ENCODE peak calls at places on chromosome 18, in nine cellular contexts. X is heart left ventricle, Y is fibroblast of lung, B is thoracic aorta, A is hepatocyte, Q is ovary, S is adrenal gland, R is stomach, M is aorta. J is an unnamed sample.
A peak's percentile ranks its signal among the peaks of the same experiment; 100 is the strongest.

GRCh38 chr18:23900979-23901378 is 113.6 kb upstream of the TTC39C start:
- DNase-seq in A (no peak), X (no peak), S (peak; percentile 19), M (no peak), Q (no peak), B (no peak), R (no peak), Y (no peak), J (no peak)

GRCh38 chr18:51194604-51195003 is 2.9 kb downstream of the MEX3C start:
- DNase-seq in A (no peak), X (no peak), M (no peak), Y (no peak), B (no peak), S (no peak), R (no peak), Q (no peak), J (no peak)

GRCh38 chr18:10912790-10913560 is 236.4 kb downstream of the PIEZO2 start:
- DNase-seq in Y (peak; percentile 84), R (no peak), S (no peak), B (no peak), Q (peak; percentile 36), X (no peak), M (no peak), A (peak; percentile 40), J (no peak)

GRCh38 chr18:9366126-9366714 is 31.6 kb downstream of the TWSG1 start:
- DNase-seq in R (peak; percentile 55), X (peak; percentile 33), Q (no peak), B (no peak), Y (peak; percentile 44), S (peak; percentile 20), M (peak; percentile 51), A (peak; percentile 61), J (no peak)

GRCh38 chr18:76955529-76956170 is 133.3 kb downstream of the ZNF236 start:
- DNase-seq in Y (no peak), A (no peak), Q (no peak), M (no peak), X (no peak), S (no peak), R (peak; percentile 94), B (no peak), J (no peak)

GRCh38 chr18:21123290-21123926 is 11.8 kb upstream of the ROCK1 start:
- DNase-seq in S (no peak), R (no peak), A (no peak), B (no peak), X (no peak), M (no peak), Y (no peak), Q (no peak), J (no peak)

GRCh38 chr18:28177828-28178635 is 1.1 kb upstream of the CDH2 start:
- DNase-seq in M (peak; percentile 52), R (peak; percentile 67), Q (peak; percentile 68), S (peak; percentile 85), X (peak; percentile 66), A (peak; percentile 82), B (no peak), Y (no peak), J (no peak)

GRCh38 chr18:78721986-78722385 is 257.6 kb upstream of the SALL3 start:
- DNase-seq in Y (no peak), M (no peak), R (no peak), Q (no peak), S (no peak), X (no peak), B (no peak), A (no peak), J (no peak)

GRCh38 chr18:60391571-60392226 is 19.1 kb upstream of the MC4R start:
- DNase-seq in R (no peak), S (no peak), B (no peak), Y (no peak), M (no peak), X (no peak), A (no peak), Q (no peak), J (no peak)

GRCh38 chr18:48157956-48158355 is 227.5 kb upstream of the SMAD2 start:
- DNase-seq in Q (no peak), A (no peak), Y (no peak), X (no peak), M (no peak), R (peak; percentile 67), B (no peak), S (no peak), J (no peak)

GRCh38 chr18:7470503-7470902 is 96.6 kb upstream of the PTPRM start:
- DNase-seq in R (no peak), B (no peak), M (no peak), Q (no peak), A (no peak), X (no peak), Y (no peak), S (no peak), J (no peak)

GRCh38 chr18:68429809-68430208 is 285.1 kb downstream of the TMX3 start:
- DNase-seq in Y (peak; percentile 79), Q (no peak), S (no peak), M (no peak), B (no peak), A (no peak), X (no peak), R (no peak), J (no peak)

GRCh38 chr18:60656563-60656962 is 284.0 kb upstream of the MC4R start:
- DNase-seq in M (no peak), R (no peak), Q (no peak), Y (no peak), A (no peak), X (no peak), B (no peak), S (no peak), J (no peak)

GRCh38 chr18:79727211-79727610 is 47.6 kb downstream of the CTDP1 start:
- DNase-seq in R (no peak), Y (no peak), X (no peak), Q (no peak), S (no peak), M (no peak), B (no peak), A (no peak), J (no peak)

GRCh38 chr18:79723628-79724027 is 44.0 kb downstream of the CTDP1 start:
- DNase-seq in B (no peak), S (no peak), M (no peak), Q (no peak), X (no peak), A (no peak), R (no peak), Y (no peak), J (no peak)

GRCh38 chr18:79724299-79725080 is 44.9 kb downstream of the CTDP1 start:
- DNase-seq in A (no peak), M (no peak), Y (no peak), R (no peak), S (no peak), X (no peak), Q (no peak), B (no peak), J (no peak)

GRCh38 chr18:79726721-79727120 is 47.1 kb downstream of the CTDP1 start:
- DNase-seq in R (no peak), B (no peak), X (no peak), M (no peak), Y (no peak), A (no peak), S (no peak), Q (no peak), J (no peak)

GRCh38 chr18:79725486-79725885 is 45.9 kb downstream of the CTDP1 start:
- DNase-seq in B (no peak), Q (no peak), A (no peak), X (no peak), R (no peak), M (no peak), Y (no peak), S (no peak), J (no peak)
- H3K36me3 ChIP-seq in B (peaks cover 43% of the 10 kb centered on the region), Q (no peaks in the 10 kb centered on the region), A (no peaks in the 10 kb centered on the region), X (peaks cover 50% of the 10 kb centered on the region), R (peaks cover 91% of the 10 kb centered on the region), M (peaks cover 3% of the 10 kb centered on the region), Y (peaks cover 12% of the 10 kb centered on the region), S (no peaks in the 10 kb centered on the region), J (peaks cover 43% of the 10 kb centered on the region)

DNA sequence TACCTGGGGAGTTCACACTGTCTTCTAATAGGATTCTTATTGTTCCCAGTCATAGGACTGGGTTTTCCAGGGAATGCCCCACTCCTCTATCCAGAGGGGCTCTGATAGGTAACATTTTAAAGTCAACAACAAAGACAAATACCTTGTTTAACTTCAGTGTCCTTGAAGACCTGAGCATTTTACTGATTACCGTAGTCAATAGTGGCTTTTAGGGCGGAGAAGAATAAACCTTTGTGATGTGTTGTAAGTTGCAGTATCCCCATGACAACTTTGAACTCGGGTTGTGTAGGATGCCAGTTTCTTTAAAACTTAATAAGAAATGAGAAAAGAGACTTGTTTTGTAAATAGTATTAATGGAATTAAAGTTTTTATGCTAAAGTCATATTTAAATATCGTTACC is 5.9 kb downstream of the GATA6 start:
- DNase-seq in B (no peak), A (no peak), R (no peak), X (no peak), Q (no peak), M (no peak), S (no peak), Y (no peak), J (no peak)
- H3K4me3 ChIP-seq in B (peak overlapping the region; percentile 100), A (peak overlapping the region; percentile 98), R (peak overlapping the region; percentile 80), X (peak overlapping the region; percentile 86), Q (peak overlapping the region; percentile 98), M (peak overlapping the region; percentile 85), S (peak overlapping the region; percentile 77), Y (no peak overlapping the region), J (peak overlapping the region; percentile 93)

DNA sequence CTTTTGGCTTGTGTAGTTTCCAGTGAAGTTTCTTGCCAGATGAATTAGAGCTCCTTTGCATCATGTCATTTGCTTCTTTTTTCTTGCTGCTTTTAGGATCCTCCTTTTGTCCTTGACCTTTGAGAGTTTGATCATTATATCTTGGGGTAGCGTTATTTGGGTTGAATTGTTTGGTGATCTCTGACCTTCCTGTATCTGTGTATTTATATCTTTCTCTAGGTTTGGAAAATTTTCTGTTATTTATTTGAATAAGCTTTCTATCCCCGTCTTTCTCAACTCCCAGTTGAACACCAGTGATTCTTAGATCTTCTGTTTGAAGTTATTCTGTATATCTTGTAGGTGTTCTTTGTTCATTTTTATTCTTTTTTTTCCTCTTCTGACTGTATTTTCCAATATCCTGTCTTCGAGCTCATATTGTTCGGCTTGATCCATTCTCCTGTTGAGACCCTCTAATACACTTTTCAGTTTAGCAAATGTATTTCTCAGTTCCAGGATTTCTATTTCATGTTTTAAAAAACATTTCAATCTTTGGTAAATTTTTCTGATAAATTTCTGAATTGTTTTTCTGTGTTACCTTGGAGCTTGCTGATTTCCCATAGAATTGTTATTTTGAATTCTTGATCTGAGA is 20.8 kb downstream of the GALNT1 start:
- DNase-seq in B (no peak), Q (no peak), Y (no peak), R (no peak), A (no peak), S (no peak), X (no peak), M (no peak), J (no peak)
- H3K36me3 ChIP-seq in B (no peaks in the 10 kb centered on the region), Q (no peaks in the 10 kb centered on the region), Y (no peaks in the 10 kb centered on the region), R (no peaks in the 10 kb centered on the region), A (no peaks in the 10 kb centered on the region), S (no peaks in the 10 kb centered on the region), X (no peaks in the 10 kb centered on the region), M (no peaks in the 10 kb centered on the region), J (no peaks in the 10 kb centered on the region)

GRCh38 chr18:80148316-80149199 is 39.5 kb downstream of the ADNP2 start:
- DNase-seq in R (no peak), Q (no peak), M (peak; percentile 63), A (no peak), Y (peak; percentile 38), S (no peak), X (no peak), B (no peak), J (peak; percentile 34)
- H3K4me3 ChIP-seq in R (peak overlapping the region; percentile 58), Q (peak overlapping the region; percentile 54), M (peak overlapping the region; percentile 9), A (no peak overlapping the region), Y (peak overlapping the region; percentile 57), S (peak overlapping the region; percentile 70), X (peak overlapping the region; percentile 59), B (peak overlapping the region; percentile 79), J (peak overlapping the region; percentile 56)